ENCODE peak calls at places on chromosomes 13 and 19, in five cellular contexts. One of them, this sample, is unnamed.
A peak's percentile ranks its signal among the peaks of the same experiment; 100 is the strongest.

GRCh38 chr19:23882493-23882892 is 32.2 kb upstream of the ZNF726 start:
- DNase-seq in RWPE1: no peak
- DNase-seq in stimulated activated CD4-positive, alpha-beta T cell treated with anti-CD3 and anti-CD28 coated beads, Interleukin-15, amount 100 ng/mL, for 48 hours: no peak
- DNase-seq in progenitor cell of endocrine pancreas: no peak
- DNase-seq in Jurkat, Clone E6-1: no peak
- DNase-seq in this sample: no peak

GRCh38 chr13:79593611-79594275 is 112.8 kb downstream of the NDFIP2 start:
- DNase-seq in RWPE1: peak; percentile 30
- DNase-seq in stimulated activated CD4-positive, alpha-beta T cell treated with anti-CD3 and anti-CD28 coated beads, Interleukin-15, amount 100 ng/mL, for 48 hours: no peak
- DNase-seq in progenitor cell of endocrine pancreas: no peak
- DNase-seq in Jurkat, Clone E6-1: no peak
- DNase-seq in this sample: peak; percentile 83

GRCh38 chr13:43377149-43377548 is 353.8 kb downstream of the DNAJC15 start:
- DNase-seq in RWPE1: no peak
- DNase-seq in stimulated activated CD4-positive, alpha-beta T cell treated with anti-CD3 and anti-CD28 coated beads, Interleukin-15, amount 100 ng/mL, for 48 hours: no peak
- DNase-seq in progenitor cell of endocrine pancreas: no peak
- DNase-seq in Jurkat, Clone E6-1: no peak
- DNase-seq in this sample: no peak

GRCh38 chr13:50250403-50250802 is 235.2 kb downstream of the KCNRG start:
- DNase-seq in RWPE1: no peak
- DNase-seq in stimulated activated CD4-positive, alpha-beta T cell treated with anti-CD3 and anti-CD28 coated beads, Interleukin-15, amount 100 ng/mL, for 48 hours: no peak
- DNase-seq in progenitor cell of endocrine pancreas: no peak
- DNase-seq in Jurkat, Clone E6-1: no peak
- DNase-seq in this sample: no peak

GRCh38 chr13:62193919-62194318 is 778.3 kb upstream of the PCDH20 start:
- DNase-seq in RWPE1: no peak
- DNase-seq in stimulated activated CD4-positive, alpha-beta T cell treated with anti-CD3 and anti-CD28 coated beads, Interleukin-15, amount 100 ng/mL, for 48 hours: no peak
- DNase-seq in progenitor cell of endocrine pancreas: no peak
- DNase-seq in Jurkat, Clone E6-1: no peak
- DNase-seq in this sample: no peak

GRCh38 chr13:23621316-23621645 is 51.1 kb downstream of the TNFRSF19 start:
- DNase-seq in RWPE1: peak; percentile 37
- DNase-seq in stimulated activated CD4-positive, alpha-beta T cell treated with anti-CD3 and anti-CD28 coated beads, Interleukin-15, amount 100 ng/mL, for 48 hours: peak; percentile 1
- DNase-seq in progenitor cell of endocrine pancreas: no peak
- DNase-seq in Jurkat, Clone E6-1: no peak
- DNase-seq in this sample: peak; percentile 76

GRCh38 chr19:18046066-18046718 is 38.2 kb downstream of the ARRDC2 start:
- DNase-seq in RWPE1: peak; percentile 58
- DNase-seq in stimulated activated CD4-positive, alpha-beta T cell treated with anti-CD3 and anti-CD28 coated beads, Interleukin-15, amount 100 ng/mL, for 48 hours: no peak
- DNase-seq in progenitor cell of endocrine pancreas: no peak
- DNase-seq in Jurkat, Clone E6-1: no peak
- DNase-seq in this sample: peak; percentile 72

GRCh38 chr19:435056-435706 is 25.7 kb downstream of the SHC2 start:
- DNase-seq in RWPE1: no peak
- DNase-seq in stimulated activated CD4-positive, alpha-beta T cell treated with anti-CD3 and anti-CD28 coated beads, Interleukin-15, amount 100 ng/mL, for 48 hours: no peak
- DNase-seq in progenitor cell of endocrine pancreas: no peak
- DNase-seq in Jurkat, Clone E6-1: no peak
- DNase-seq in this sample: no peak

GRCh38 chr13:48437381-48437780 is 24.5 kb upstream of the LPAR6 start:
- DNase-seq in RWPE1: no peak
- DNase-seq in stimulated activated CD4-positive, alpha-beta T cell treated with anti-CD3 and anti-CD28 coated beads, Interleukin-15, amount 100 ng/mL, for 48 hours: no peak
- DNase-seq in progenitor cell of endocrine pancreas: no peak
- DNase-seq in Jurkat, Clone E6-1: no peak
- DNase-seq in this sample: peak; percentile 36

GRCh38 chr13:29937836-29938235 is 87.4 kb upstream of the UBL3 start:
- DNase-seq in RWPE1: no peak
- DNase-seq in stimulated activated CD4-positive, alpha-beta T cell treated with anti-CD3 and anti-CD28 coated beads, Interleukin-15, amount 100 ng/mL, for 48 hours: no peak
- DNase-seq in progenitor cell of endocrine pancreas: no peak
- DNase-seq in Jurkat, Clone E6-1: no peak
- DNase-seq in this sample: no peak

GRCh38 chr19:10936661-10937084 is 8.1 kb downstream of the TIMM29 start:
- DNase-seq in RWPE1: peak; percentile 66
- DNase-seq in stimulated activated CD4-positive, alpha-beta T cell treated with anti-CD3 and anti-CD28 coated beads, Interleukin-15, amount 100 ng/mL, for 48 hours: no peak
- DNase-seq in progenitor cell of endocrine pancreas: peak; percentile 27
- DNase-seq in Jurkat, Clone E6-1: peak; percentile 79
- DNase-seq in this sample: peak; percentile 39

GRCh38 chr13:71962735-71963134 is 95.7 kb upstream of the DACH1 start:
- DNase-seq in RWPE1: no peak
- DNase-seq in stimulated activated CD4-positive, alpha-beta T cell treated with anti-CD3 and anti-CD28 coated beads, Interleukin-15, amount 100 ng/mL, for 48 hours: no peak
- DNase-seq in progenitor cell of endocrine pancreas: no peak
- DNase-seq in Jurkat, Clone E6-1: no peak
- DNase-seq in this sample: no peak

GRCh38 chr13:65724261-65724660 is 1505.9 kb downstream of the PCDH9 start:
- DNase-seq in RWPE1: no peak
- DNase-seq in stimulated activated CD4-positive, alpha-beta T cell treated with anti-CD3 and anti-CD28 coated beads, Interleukin-15, amount 100 ng/mL, for 48 hours: no peak
- DNase-seq in progenitor cell of endocrine pancreas: no peak
- DNase-seq in Jurkat, Clone E6-1: peak; percentile 32
- DNase-seq in this sample: peak; percentile 55